ENCODE peak calls at places on chromosomes 12 and 14, in seven cellular contexts. E is cardiac muscle cell; U is SHP77; N is NCI-H2029; X is A172; Q is stimulated activated CD4-positive, alpha-beta T cell treated with anti-CD3 and anti-CD28 coated beads, Interleukin-2, amount 100 ng/mL, for 48 hours; C is ureter. B is an unnamed sample.

GRCh38 chr12:111788178-111788654 is 21.5 kb downstream of the ALDH2 start:
- DNase-seq in X (no peak), E (peak; percentile 87), U (peak; percentile 16), N (peak; percentile 57), Q (no peak), C (no peak), B (no peak)

GRCh38 chr12:28536088-28536487 is 345.8 kb downstream of the CCDC91 start:
- DNase-seq in Q (no peak), E (peak; percentile 88), X (peak; percentile 33), U (no peak), C (no peak), N (no peak), B (no peak)

GRCh38 chr14:70856851-70857498 is 47.7 kb upstream of the MAP3K9 start:
- DNase-seq in Q (no peak), C (no peak), X (peak; percentile 91), N (no peak), E (peak; percentile 56), U (no peak), B (no peak)

GRCh38 chr14:24317141-24317927 is 6.0 kb downstream of the LTB4R start:
- DNase-seq in E (peak; percentile 25), C (no peak), X (peak; percentile 52), Q (no peak), N (no peak), U (no peak), B (no peak)

GRCh38 chr12:132695431-132695830 is 8.0 kb downstream of the PXMP2 start:
- DNase-seq in N (no peak), C (no peak), Q (no peak), X (no peak), E (no peak), U (no peak), B (no peak)

GRCh38 chr12:16027012-16027411 is 115.9 kb downstream of the DERA start:
- DNase-seq in C (no peak), E (peak; percentile 5), Q (no peak), N (no peak), U (no peak), X (no peak), B (no peak)

GRCh38 chr12:99605-100004 is 33.0 kb downstream of the IQSEC3 start:
- DNase-seq in E (peak; percentile 46), Q (no peak), N (no peak), U (no peak), X (no peak), C (no peak), B (peak; percentile 15)

GRCh38 chr12:15728118-15728598 is 61.0 kb downstream of the EPS8 start:
- DNase-seq in N (no peak), E (peak; percentile 73), Q (no peak), C (no peak), U (no peak), X (peak; percentile 13), B (no peak)

GRCh38 chr14:56333361-56334279 is 215.4 kb downstream of the PELI2 start:
- DNase-seq in C (no peak), U (peak; percentile 92), E (peak; percentile 78), X (peak; percentile 65), N (peak; percentile 97), Q (no peak), B (no peak)

GRCh38 chr12:62632521-62632920 is 165.9 kb downstream of the MON2 start:
- DNase-seq in U (no peak), E (peak; percentile 65), X (no peak), C (peak; percentile 54), Q (no peak), N (no peak), B (peak; percentile 83)

GRCh38 chr12:92696240-92696639 is 6.5 kb upstream of the PLEKHG7 start:
- DNase-seq in U (no peak), Q (no peak), E (peak; percentile 85), X (no peak), N (no peak), C (no peak), B (peak; percentile 71)

GRCh38 chr14:96582995-96583394 is 80.8 kb downstream of the PAPOLA start:
- DNase-seq in Q (no peak), E (no peak), X (no peak), C (no peak), U (no peak), N (no peak), B (no peak)

GRCh38 chr14:105165761-105166485 is 2.7 kb downstream of the JAG2 start:
- DNase-seq in U (no peak), E (no peak), N (no peak), X (no peak), Q (no peak), C (no peak), B (no peak)

GRCh38 chr12:125111403-125111802 is 46.2 kb downstream of the AACS start:
- DNase-seq in X (no peak), Q (no peak), N (no peak), U (no peak), E (peak; percentile 14), C (no peak), B (no peak)

GRCh38 chr14:22520235-22520634 is 68.8 kb downstream of the DAD1 start:
- DNase-seq in N (no peak), E (peak; percentile 91), U (no peak), X (no peak), C (no peak), Q (no peak), B (no peak)

GRCh38 chr12:43982544-43982943 is 146.7 kb downstream of the TMEM117 start:
- DNase-seq in Q (no peak), U (no peak), N (no peak), X (no peak), C (no peak), E (peak; percentile 19), B (no peak)

GRCh38 chr14:75217508-75218206 is 41.2 kb upstream of the TMED10 start:
- DNase-seq in X (no peak), N (no peak), E (no peak), U (no peak), C (no peak), Q (no peak), B (no peak)

GRCh38 chr12:22268406-22268805 is 66.1 kb downstream of the ST8SIA1 start:
- DNase-seq in X (no peak), U (no peak), N (no peak), C (no peak), E (no peak), Q (no peak), B (no peak)

GRCh38 chr12:39920647-39921046 is 185.2 kb downstream of the SLC2A13 start:
- DNase-seq in Q (no peak), U (no peak), N (no peak), C (no peak), X (no peak), E (no peak), B (no peak)

B was measured in tibial artery.